ENCODE peak calls at places on chromosome 21, in six cellular contexts. One of them, this sample, is unnamed.

GRCh38 chr21:34693192-34693810 is 24.5 kb downstream of the CLIC6 start:
- DNase-seq in SW480: peak
- DNase-seq in EH: peak
- DNase-seq in Right ventricle myocardium superior: no peak
- DNase-seq in NCI-H1436: peak
- DNase-seq in foreskin fibroblast: peak
- DNase-seq in this sample: peak

GRCh38 chr21:28375708-28376385 is 616.8 kb downstream of the LTN1 start:
- DNase-seq in SW480: no peak
- DNase-seq in EH: peak
- DNase-seq in Right ventricle myocardium superior: no peak
- DNase-seq in NCI-H1436: no peak
- DNase-seq in foreskin fibroblast: peak
- DNase-seq in this sample: no peak

GRCh38 chr21:41361786-41362604 is at the start of gene MX2:
- DNase-seq in SW480: peak
- DNase-seq in EH: peak
- DNase-seq in Right ventricle myocardium superior: peak
- DNase-seq in NCI-H1436: peak
- DNase-seq in foreskin fibroblast: peak
- DNase-seq in this sample: peak

GRCh38 chr21:41950941-41951408 is 2.8 kb downstream of the C2CD2 start:
- DNase-seq in SW480: no peak
- DNase-seq in EH: no peak
- DNase-seq in Right ventricle myocardium superior: peak
- DNase-seq in NCI-H1436: no peak
- DNase-seq in foreskin fibroblast: no peak
- DNase-seq in this sample: no peak

GRCh38 chr21:35971824-35972223 is 88.5 kb downstream of the SETD4 start:
- DNase-seq in SW480: no peak
- DNase-seq in EH: no peak
- DNase-seq in Right ventricle myocardium superior: no peak
- DNase-seq in NCI-H1436: no peak
- DNase-seq in foreskin fibroblast: no peak
- DNase-seq in this sample: no peak

GRCh38 chr21:31630062-31630711 is 29.3 kb upstream of the SOD1 start:
- DNase-seq in SW480: peak
- DNase-seq in EH: peak
- DNase-seq in Right ventricle myocardium superior: no peak
- DNase-seq in NCI-H1436: no peak
- DNase-seq in foreskin fibroblast: peak
- DNase-seq in this sample: peak

GRCh38 chr21:43893536-43894205 is 28.6 kb downstream of the AGPAT3 start:
- DNase-seq in SW480: peak
- DNase-seq in EH: no peak
- DNase-seq in Right ventricle myocardium superior: no peak
- DNase-seq in NCI-H1436: no peak
- DNase-seq in foreskin fibroblast: peak
- DNase-seq in this sample: no peak

GRCh38 chr21:42369821-42370220 is 3.5 kb upstream of the TFF1 start:
- DNase-seq in SW480: no peak
- DNase-seq in EH: no peak
- DNase-seq in Right ventricle myocardium superior: no peak
- DNase-seq in NCI-H1436: no peak
- DNase-seq in foreskin fibroblast: no peak
- DNase-seq in this sample: no peak

GRCh38 chr21:44869860-44870747 is 3.4 kb downstream of the PTTG1IP start:
- DNase-seq in SW480: peak
- DNase-seq in EH: peak
- DNase-seq in Right ventricle myocardium superior: peak
- DNase-seq in NCI-H1436: no peak
- DNase-seq in foreskin fibroblast: peak
- DNase-seq in this sample: no peak

GRCh38 chr21:45413922-45414321 is 9.0 kb downstream of the COL18A1 start:
- DNase-seq in SW480: no peak
- DNase-seq in EH: no peak
- DNase-seq in Right ventricle myocardium superior: peak
- DNase-seq in NCI-H1436: no peak
- DNase-seq in foreskin fibroblast: no peak
- DNase-seq in this sample: no peak

GRCh38 chr21:43864806-43865470 is at the start of gene AGPAT3:
- DNase-seq in SW480: peak
- DNase-seq in EH: peak
- DNase-seq in Right ventricle myocardium superior: peak
- DNase-seq in NCI-H1436: no peak
- DNase-seq in foreskin fibroblast: peak
- DNase-seq in this sample: peak

GRCh38 chr21:33892853-33893252 is 22.8 kb downstream of the ATP5PO start:
- DNase-seq in SW480: peak
- DNase-seq in EH: no peak
- DNase-seq in Right ventricle myocardium superior: no peak
- DNase-seq in NCI-H1436: no peak
- DNase-seq in foreskin fibroblast: no peak
- DNase-seq in this sample: peak

GRCh38 chr21:42474043-42474831 is 21.8 kb downstream of the RSPH1 start:
- DNase-seq in SW480: peak
- DNase-seq in EH: peak
- DNase-seq in Right ventricle myocardium superior: no peak
- DNase-seq in NCI-H1436: no peak
- DNase-seq in foreskin fibroblast: peak
- DNase-seq in this sample: peak

GRCh38 chr21:45516671-45517151 is 25.5 kb downstream of the SLC19A1 start:
- DNase-seq in SW480: no peak
- DNase-seq in EH: no peak
- DNase-seq in Right ventricle myocardium superior: peak
- DNase-seq in NCI-H1436: no peak
- DNase-seq in foreskin fibroblast: no peak
- DNase-seq in this sample: no peak

GRCh38 chr21:26123012-26123411 is 47.6 kb downstream of the APP start:
- DNase-seq in SW480: no peak
- DNase-seq in EH: peak
- DNase-seq in Right ventricle myocardium superior: no peak
- DNase-seq in NCI-H1436: no peak
- DNase-seq in foreskin fibroblast: no peak
- DNase-seq in this sample: no peak

GRCh38 chr21:42845296-42845965 is 33.9 kb downstream of the WDR4 start:
- DNase-seq in SW480: no peak
- DNase-seq in EH: no peak
- DNase-seq in Right ventricle myocardium superior: peak
- DNase-seq in NCI-H1436: no peak
- DNase-seq in foreskin fibroblast: peak
- DNase-seq in this sample: no peak

GRCh38 chr21:33748903-33749302 is 106.6 kb downstream of the ITSN1 start:
- DNase-seq in SW480: no peak
- DNase-seq in EH: no peak
- DNase-seq in Right ventricle myocardium superior: no peak
- DNase-seq in NCI-H1436: no peak
- DNase-seq in foreskin fibroblast: no peak
- DNase-seq in this sample: no peak

GRCh38 chr21:42598159-42598735 is 55.2 kb upstream of the PDE9A start:
- DNase-seq in SW480: no peak
- DNase-seq in EH: no peak
- DNase-seq in Right ventricle myocardium superior: no peak
- DNase-seq in NCI-H1436: no peak
- DNase-seq in foreskin fibroblast: no peak
- DNase-seq in this sample: no peak

GRCh38 chr21:14620152-14620551 is 74.0 kb upstream of the SAMSN1 start:
- DNase-seq in SW480: no peak
- DNase-seq in EH: no peak
- DNase-seq in Right ventricle myocardium superior: no peak
- DNase-seq in NCI-H1436: no peak
- DNase-seq in foreskin fibroblast: no peak
- DNase-seq in this sample: no peak

GRCh38 chr21:44934797-44935532 is 4.9 kb upstream of the SLX9 start:
- DNase-seq in SW480: no peak
- DNase-seq in EH: no peak
- DNase-seq in Right ventricle myocardium superior: no peak
- DNase-seq in NCI-H1436: no peak
- DNase-seq in foreskin fibroblast: no peak
- DNase-seq in this sample: no peak

GRCh38 chr21:14491269-14491681 is 54.8 kb downstream of the SAMSN1 start:
- DNase-seq in SW480: no peak
- DNase-seq in EH: no peak
- DNase-seq in Right ventricle myocardium superior: no peak
- DNase-seq in NCI-H1436: no peak
- DNase-seq in foreskin fibroblast: no peak
- DNase-seq in this sample: no peak

GRCh38 chr21:41045534-41046268 is 122.3 kb upstream of the BACE2 start:
- DNase-seq in SW480: peak
- DNase-seq in EH: no peak
- DNase-seq in Right ventricle myocardium superior: no peak
- DNase-seq in NCI-H1436: peak
- DNase-seq in foreskin fibroblast: no peak
- DNase-seq in this sample: peak

GRCh38 chr21:38774586-38775285 is 31.0 kb upstream of the ETS2 start:
- DNase-seq in SW480: no peak
- DNase-seq in EH: no peak
- DNase-seq in Right ventricle myocardium superior: no peak
- DNase-seq in NCI-H1436: no peak
- DNase-seq in foreskin fibroblast: no peak
- DNase-seq in this sample: no peak

GRCh38 chr21:25626752-25627151 is 12.3 kb upstream of the JAM2 start:
- DNase-seq in SW480: no peak
- DNase-seq in EH: no peak
- DNase-seq in Right ventricle myocardium superior: no peak
- DNase-seq in NCI-H1436: no peak
- DNase-seq in foreskin fibroblast: peak
- DNase-seq in this sample: peak

GRCh38 chr21:39182484-39183271 is 573 bp downstream of the PSMG1 start:
- DNase-seq in SW480: peak
- DNase-seq in EH: peak
- DNase-seq in Right ventricle myocardium superior: no peak
- DNase-seq in NCI-H1436: no peak
- DNase-seq in foreskin fibroblast: peak
- DNase-seq in this sample: peak

GRCh38 chr21:28229811-28230210 is 762.9 kb downstream of the LTN1 start:
- DNase-seq in SW480: no peak
- DNase-seq in EH: peak
- DNase-seq in Right ventricle myocardium superior: no peak
- DNase-seq in NCI-H1436: no peak
- DNase-seq in foreskin fibroblast: peak
- DNase-seq in this sample: no peak